ENCODE peak calls at places on chromosomes 5 and 9, in seven cellular contexts. One of them, this sample, is unnamed. For H3K9me2, the result is how much of the 10 kb centered on the place peaks cover.

GRCh38 chr9:98726735-98727134 is 18.0 kb upstream of the GABBR2 start:
- DNase-seq in PC-3: no peak
- DNase-seq in GM23248: peak
- DNase-seq in OCI-LY7: peak
- DNase-seq in GM23338: peak
- DNase-seq in HCT116: no peak
- DNase-seq in MM.1S: peak
- DNase-seq in this sample: peak

GRCh38 chr5:160439205-160439600 is 17.5 kb downstream of the PTTG1 start:
- DNase-seq in PC-3: peak
- DNase-seq in GM23248: peak
- DNase-seq in OCI-LY7: peak
- DNase-seq in GM23338: peak
- DNase-seq in HCT116: peak
- DNase-seq in MM.1S: peak
- DNase-seq in this sample: peak

GRCh38 chr5:7916171-7916804 is 47.3 kb downstream of the MTRR start:
- DNase-seq in PC-3: peak
- DNase-seq in GM23248: no peak
- DNase-seq in OCI-LY7: no peak
- DNase-seq in GM23338: no peak
- DNase-seq in HCT116: no peak
- DNase-seq in MM.1S: no peak
- DNase-seq in this sample: no peak

GRCh38 chr9:112750767-112751058 is 153 bp downstream of the SNX30 start:
- DNase-seq in PC-3: no peak
- DNase-seq in GM23248: no peak
- DNase-seq in OCI-LY7: no peak
- DNase-seq in GM23338: no peak
- DNase-seq in HCT116: no peak
- DNase-seq in MM.1S: no peak
- DNase-seq in this sample: no peak

GRCh38 chr5:156475831-156476551 is 149.0 kb downstream of the SGCD start:
- DNase-seq in PC-3: no peak
- DNase-seq in GM23248: peak
- DNase-seq in OCI-LY7: no peak
- DNase-seq in GM23338: peak
- DNase-seq in HCT116: no peak
- DNase-seq in MM.1S: no peak
- DNase-seq in this sample: peak

GRCh38 chr9:87402537-87402936 is 95.1 kb upstream of the DAPK1 start:
- DNase-seq in PC-3: no peak
- DNase-seq in GM23248: no peak
- DNase-seq in OCI-LY7: no peak
- DNase-seq in GM23338: no peak
- DNase-seq in HCT116: no peak
- DNase-seq in MM.1S: no peak
- DNase-seq in this sample: no peak

GRCh38 chr9:135712571-135713295 is 10.7 kb downstream of the KCNT1 start:
- DNase-seq in PC-3: no peak
- DNase-seq in GM23248: no peak
- DNase-seq in OCI-LY7: peak
- DNase-seq in GM23338: no peak
- DNase-seq in HCT116: no peak
- DNase-seq in MM.1S: no peak
- DNase-seq in this sample: no peak

GRCh38 chr5:174533771-174534221 is 190.6 kb upstream of the MSX2 start:
- DNase-seq in PC-3: peak
- DNase-seq in GM23248: peak
- DNase-seq in OCI-LY7: no peak
- DNase-seq in GM23338: no peak
- DNase-seq in HCT116: peak
- DNase-seq in MM.1S: no peak
- DNase-seq in this sample: peak

GRCh38 chr5:123672067-123672466 is 160.1 kb downstream of the CSNK1G3 start:
- DNase-seq in PC-3: no peak
- DNase-seq in GM23248: no peak
- DNase-seq in OCI-LY7: no peak
- DNase-seq in GM23338: no peak
- DNase-seq in HCT116: no peak
- DNase-seq in MM.1S: no peak
- DNase-seq in this sample: peak

GRCh38 chr5:158590936-158591863 is 508.5 kb downstream of the EBF1 start:
- DNase-seq in PC-3: peak
- DNase-seq in GM23248: peak
- DNase-seq in OCI-LY7: no peak
- DNase-seq in GM23338: peak
- DNase-seq in HCT116: no peak
- DNase-seq in MM.1S: no peak
- DNase-seq in this sample: peak

GRCh38 chr5:146109379-146109778 is 4.0 kb upstream of the PLAC8L1 start:
- DNase-seq in PC-3: no peak
- DNase-seq in GM23248: no peak
- DNase-seq in OCI-LY7: no peak
- DNase-seq in GM23338: no peak
- DNase-seq in HCT116: no peak
- DNase-seq in MM.1S: no peak
- DNase-seq in this sample: no peak

GRCh38 chr5:43315262-43315661 is 2.0 kb upstream of the HMGCS1 start:
- DNase-seq in PC-3: peak
- DNase-seq in GM23248: peak
- DNase-seq in OCI-LY7: no peak
- DNase-seq in GM23338: no peak
- DNase-seq in HCT116: peak
- DNase-seq in MM.1S: no peak
- DNase-seq in this sample: peak

GRCh38 chr5:43312699-43313034 is 545 bp downstream of the HMGCS1 start:
- DNase-seq in PC-3: peak
- DNase-seq in GM23248: no peak
- DNase-seq in OCI-LY7: peak
- DNase-seq in GM23338: no peak
- DNase-seq in HCT116: no peak
- DNase-seq in MM.1S: peak
- DNase-seq in this sample: no peak

GRCh38 chr5:43314724-43315123 is 1.5 kb upstream of the HMGCS1 start:
- DNase-seq in PC-3: peak
- DNase-seq in GM23248: no peak
- DNase-seq in OCI-LY7: no peak
- DNase-seq in GM23338: no peak
- DNase-seq in HCT116: no peak
- DNase-seq in MM.1S: no peak
- DNase-seq in this sample: no peak

GRCh38 chr5:43313035-43313853 is at the start of gene HMGCS1:
- DNase-seq in PC-3: peak
- DNase-seq in GM23248: peak
- DNase-seq in OCI-LY7: peak
- DNase-seq in GM23338: peak
- DNase-seq in HCT116: peak
- DNase-seq in MM.1S: peak
- DNase-seq in this sample: peak

DNA sequence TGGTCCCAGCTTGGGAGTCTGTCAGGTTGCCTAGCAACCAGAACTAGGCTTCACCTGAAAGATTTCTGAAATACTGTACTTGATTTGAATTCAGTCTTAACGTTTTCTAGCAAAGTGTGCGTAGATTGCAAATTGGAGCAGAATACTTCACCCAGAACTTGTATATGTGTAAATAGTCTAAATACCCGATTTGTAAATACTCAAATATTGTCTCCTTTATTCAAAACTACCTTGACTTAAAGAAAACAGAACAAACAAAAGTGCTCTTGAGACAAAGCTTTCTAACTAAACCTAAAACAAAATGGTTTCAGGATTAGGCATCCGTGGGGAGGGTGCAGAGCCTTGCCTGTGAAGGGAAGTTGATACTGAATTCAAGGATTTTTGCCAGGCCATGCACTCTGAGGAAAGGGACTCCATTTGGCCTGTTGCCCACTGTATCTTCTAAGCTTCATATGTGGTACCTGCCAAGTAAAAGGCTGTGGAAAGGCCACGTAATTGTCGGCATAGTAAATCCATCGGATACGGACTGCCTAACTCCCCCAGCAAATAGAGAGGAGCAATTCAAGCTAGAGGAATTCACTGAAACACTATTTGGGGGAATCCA is 744 bp upstream of the HMGCS1 start:
- DNase-seq in PC-3: no peak
- DNase-seq in GM23248: peak
- DNase-seq in OCI-LY7: no peak
- DNase-seq in GM23338: peak
- DNase-seq in HCT116: no peak
- DNase-seq in MM.1S: peak
- DNase-seq in this sample: peak
- H3K4me2 ChIP-seq in PC-3: peak
- H3K4me2 ChIP-seq in GM23248: peak
- H3K4me2 ChIP-seq in OCI-LY7: peak
- H3K4me2 ChIP-seq in GM23338: peak
- H3K4me2 ChIP-seq in HCT116: peak
- H3K4me2 ChIP-seq in MM.1S: peak
- H3K4me2 ChIP-seq in this sample: peak

GRCh38 chr5:172413601-172414000 is 40.7 kb downstream of the SH3PXD2B start:
- DNase-seq in PC-3: no peak
- DNase-seq in GM23248: peak
- DNase-seq in OCI-LY7: no peak
- DNase-seq in GM23338: no peak
- DNase-seq in HCT116: no peak
- DNase-seq in MM.1S: no peak
- DNase-seq in this sample: no peak

GRCh38 chr5:172414618-172415599 is 39.4 kb downstream of the SH3PXD2B start:
- DNase-seq in PC-3: peak
- DNase-seq in GM23248: peak
- DNase-seq in OCI-LY7: no peak
- DNase-seq in GM23338: no peak
- DNase-seq in HCT116: no peak
- DNase-seq in MM.1S: no peak
- DNase-seq in this sample: peak

GRCh38 chr5:172411423-172412111 is 42.8 kb downstream of the SH3PXD2B start:
- DNase-seq in PC-3: no peak
- DNase-seq in GM23248: peak
- DNase-seq in OCI-LY7: no peak
- DNase-seq in GM23338: no peak
- DNase-seq in HCT116: no peak
- DNase-seq in MM.1S: no peak
- DNase-seq in this sample: peak

GRCh38 chr5:172410839-172411238 is 43.5 kb downstream of the SH3PXD2B start:
- DNase-seq in PC-3: no peak
- DNase-seq in GM23248: peak
- DNase-seq in OCI-LY7: no peak
- DNase-seq in GM23338: no peak
- DNase-seq in HCT116: no peak
- DNase-seq in MM.1S: no peak
- DNase-seq in this sample: peak

DNA sequence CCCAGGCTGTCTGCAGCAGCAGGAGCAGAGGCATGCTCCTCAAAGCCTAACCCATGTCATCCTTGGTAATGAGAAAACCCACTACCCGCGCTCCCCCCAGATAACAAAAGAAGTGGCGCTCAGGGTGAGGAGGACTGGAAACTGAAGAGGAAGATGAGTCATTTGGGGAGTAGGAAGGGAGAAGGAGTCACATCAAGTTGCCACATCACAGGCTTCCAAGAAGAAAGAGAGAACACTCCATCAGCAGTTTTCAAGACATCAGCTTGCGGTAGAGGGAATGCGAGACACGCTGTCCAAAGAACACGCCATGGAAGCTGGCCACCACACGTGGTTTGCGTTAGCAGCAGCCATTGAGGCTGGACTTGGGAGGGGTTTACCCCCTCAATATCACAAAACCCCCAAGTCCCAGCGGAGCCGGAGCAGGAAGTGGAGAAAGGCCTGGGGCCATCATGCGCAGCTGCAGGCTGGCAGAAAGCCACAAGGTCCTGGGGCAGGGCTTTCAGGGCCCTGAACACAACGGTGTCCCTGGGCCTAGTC is 41.5 kb downstream of the SH3PXD2B start:
- DNase-seq in PC-3: peak
- DNase-seq in GM23248: peak
- DNase-seq in OCI-LY7: no peak
- DNase-seq in GM23338: no peak
- DNase-seq in HCT116: no peak
- DNase-seq in MM.1S: no peak
- DNase-seq in this sample: peak
- H3K9me2 ChIP-seq in PC-3: under half
- H3K9me2 ChIP-seq in GM23248: under half
- H3K9me2 ChIP-seq in OCI-LY7: under half
- H3K9me2 ChIP-seq in GM23338: under half
- H3K9me2 ChIP-seq in HCT116: under half
- H3K9me2 ChIP-seq in MM.1S: under half
- H3K9me2 ChIP-seq in this sample: under half

GRCh38 chr9:74935008-74935407 is 17.7 kb downstream of the C9orf40 start:
- DNase-seq in PC-3: no peak
- DNase-seq in GM23248: peak
- DNase-seq in OCI-LY7: no peak
- DNase-seq in GM23338: no peak
- DNase-seq in HCT116: no peak
- DNase-seq in MM.1S: no peak
- DNase-seq in this sample: no peak

GRCh38 chr9:74942801-74943200 is 9.9 kb downstream of the C9orf40 start:
- DNase-seq in PC-3: no peak
- DNase-seq in GM23248: no peak
- DNase-seq in OCI-LY7: no peak
- DNase-seq in GM23338: no peak
- DNase-seq in HCT116: no peak
- DNase-seq in MM.1S: no peak
- DNase-seq in this sample: peak

DNA sequence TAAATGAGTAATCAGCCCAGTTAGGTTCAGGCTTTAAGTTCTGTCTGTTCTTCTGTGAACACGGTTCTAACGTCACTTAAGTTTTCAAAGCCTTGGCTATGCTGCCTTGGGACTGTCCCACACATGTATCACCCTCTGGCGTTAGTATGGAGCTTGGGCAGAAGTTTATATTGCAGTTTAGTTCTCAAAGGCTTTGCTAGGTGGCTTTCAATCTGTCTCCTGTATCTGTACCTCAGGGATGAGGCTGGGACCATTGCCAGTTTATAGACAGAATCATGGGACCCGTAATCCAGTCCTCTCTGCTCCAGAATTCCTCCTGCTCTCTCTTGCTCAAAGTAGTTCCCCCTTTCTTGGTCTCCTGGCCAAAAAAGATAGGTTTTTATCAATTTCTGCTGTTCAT is 12.1 kb downstream of the C9orf40 start:
- DNase-seq in PC-3: peak
- DNase-seq in GM23248: peak
- DNase-seq in OCI-LY7: no peak
- DNase-seq in GM23338: peak
- DNase-seq in HCT116: no peak
- DNase-seq in MM.1S: no peak
- DNase-seq in this sample: peak
- TF ChIP-seq EZH2phosphoT487 in PC-3: no peak
- TF ChIP-seq EZH2phosphoT487 in GM23248: no peak
- TF ChIP-seq EZH2phosphoT487 in OCI-LY7: no peak
- TF ChIP-seq EZH2phosphoT487 in GM23338: no peak
- TF ChIP-seq EZH2phosphoT487 in HCT116: no peak
- TF ChIP-seq EZH2phosphoT487 in MM.1S: no peak
- TF ChIP-seq EZH2phosphoT487 in this sample: no peak

GRCh38 chr5:132265336-132266030 is 8.0 kb downstream of the PDLIM4 start:
- DNase-seq in PC-3: peak
- DNase-seq in GM23248: peak
- DNase-seq in OCI-LY7: no peak
- DNase-seq in GM23338: no peak
- DNase-seq in HCT116: no peak
- DNase-seq in MM.1S: no peak
- DNase-seq in this sample: peak
- H3K4me2 ChIP-seq in PC-3: peak
- H3K4me2 ChIP-seq in GM23248: peak
- H3K4me2 ChIP-seq in OCI-LY7: no peak
- H3K4me2 ChIP-seq in GM23338: no peak
- H3K4me2 ChIP-seq in HCT116: peak
- H3K4me2 ChIP-seq in MM.1S: no peak
- H3K4me2 ChIP-seq in this sample: no peak

This sample was measured in hepatocyte.